ENCODE peak calls at places on chromosomes 12 and 14, in nine cellular contexts. O is activated T-cell treated with anti-CD3 and anti-CD28 coated beads for 1 hour; U is IMR-90; Z is effector CD8-positive, alpha-beta T cell; F is effector CD4-positive, alpha-beta T cell; V is foreskin fibroblast; B is NCI-H774; K is RCC 7860; H is hippocampal formation. D is an unnamed sample.

GRCh38 chr14:44756577-44756976 is 205.2 kb downstream of the KLHL28 start:
- DNase-seq in O (no peak), B (no peak), Z (no peak), F (no peak), K (no peak), H (no peak), U (no peak), V (no peak), D (no peak)

GRCh38 chr12:66962316-66962715 is 283.4 kb upstream of the GRIP1 start:
- DNase-seq in B (no peak), U (no peak), O (no peak), H (no peak), Z (no peak), V (no peak), F (no peak), K (no peak), D (no peak)

GRCh38 chr14:23481362-23481970 is 12.0 kb downstream of the NGDN start:
- DNase-seq in H (no peak), O (no peak), U (peak; percentile 23), F (no peak), Z (no peak), K (no peak), V (peak; percentile 57), B (no peak), D (no peak)

GRCh38 chr12:20483776-20484175 is 115.4 kb downstream of the PDE3A start:
- DNase-seq in K (no peak), F (no peak), B (no peak), V (peak; percentile 78), Z (no peak), U (peak; percentile 65), O (no peak), H (no peak), D (no peak)

GRCh38 chr14:99630202-99630601 is 14.7 kb upstream of the HHIPL1 start:
- DNase-seq in V (no peak), K (no peak), U (no peak), Z (no peak), F (no peak), B (no peak), O (no peak), H (no peak), D (no peak)

GRCh38 chr12:102371177-102371576 is 109.2 kb downstream of the IGF1 start:
- DNase-seq in K (no peak), B (no peak), V (no peak), H (no peak), F (no peak), Z (no peak), O (no peak), U (no peak), D (no peak)

GRCh38 chr14:103527408-103528157 is 1.4 kb upstream of the TRMT61A start:
- DNase-seq in B (no peak), F (no peak), V (peak; percentile 44), Z (no peak), U (no peak), O (no peak), K (peak; percentile 14), H (no peak), D (no peak)

GRCh38 chr12:94714378-94714777 is 64.0 kb upstream of the TMCC3 start:
- DNase-seq in F (no peak), V (peak; percentile 83), B (peak; percentile 37), U (peak; percentile 34), H (no peak), K (peak; percentile 33), Z (no peak), O (no peak), D (no peak)

GRCh38 chr14:83006071-83006670 is 1472.5 kb upstream of the SEL1L start:
- DNase-seq in B (no peak), O (no peak), K (no peak), Z (no peak), H (no peak), F (no peak), U (no peak), V (no peak), D (no peak)

GRCh38 chr12:12428961-12429657 is 72.2 kb downstream of the BORCS5 start:
- DNase-seq in F (no peak), O (no peak), H (no peak), V (no peak), B (no peak), K (no peak), U (no peak), Z (no peak), D (peak; percentile 17)

GRCh38 chr12:124321040-124321481 is 26.2 kb downstream of the RFLNA start:
- DNase-seq in H (peak; percentile 55), O (peak; percentile 46), Z (peak; percentile 14), B (no peak), U (peak; percentile 39), F (peak; percentile 24), K (peak; percentile 30), V (peak; percentile 76), D (peak; percentile 67)

GRCh38 chr12:120132437-120132836 is 15.9 kb upstream of the RAB35 start:
- DNase-seq in V (no peak), O (no peak), H (no peak), B (no peak), F (no peak), Z (no peak), K (no peak), U (no peak), D (no peak)

GRCh38 chr12:12835378-12836145 is 22.4 kb downstream of the DDX47 start:
- DNase-seq in Z (no peak), H (no peak), V (peak; percentile 64), F (no peak), K (peak; percentile 60), U (peak; percentile 47), B (no peak), O (no peak), D (peak; percentile 37)

GRCh38 chr12:113322353-113322752 is 12.6 kb downstream of the SLC8B1 start:
- DNase-seq in B (no peak), F (no peak), K (peak; percentile 52), Z (no peak), H (no peak), V (peak; percentile 83), U (peak; percentile 90), O (no peak), D (no peak)

GRCh38 chr14:104872469-104873341 is 7.6 kb downstream of the CEP170B start:
- DNase-seq in Z (no peak), B (no peak), F (no peak), K (no peak), H (no peak), U (peak; percentile 37), O (no peak), V (peak; percentile 93), D (no peak)

GRCh38 chr12:118964988-118965387 is 16.4 kb upstream of the SRRM4 start:
- DNase-seq in H (no peak), F (no peak), U (no peak), B (no peak), K (no peak), O (no peak), V (no peak), Z (no peak), D (no peak)

GRCh38 chr12:81329088-81329487 is 251.2 kb downstream of the ACSS3 start:
- DNase-seq in Z (no peak), V (peak; percentile 2), O (no peak), U (peak; percentile 2), K (no peak), H (no peak), B (no peak), F (no peak), D (no peak)

GRCh38 chr14:94974422-94974821 is 182.9 kb downstream of the DICER1 start:
- DNase-seq in O (no peak), Z (no peak), K (no peak), F (no peak), H (no peak), U (no peak), V (no peak), B (no peak), D (no peak)

GRCh38 chr12:92199846-92200576 is 54.4 kb upstream of the BTG1 start:
- DNase-seq in V (peak; percentile 77), U (peak; percentile 6), K (no peak), H (no peak), Z (no peak), O (no peak), B (no peak), F (no peak), D (no peak)

D was measured in HTR-8/SVneo.